ENCODE peak calls at places on chromosomes 1 and 21, in seven cellular contexts. F is GM10248, M is AG09319, E is Calu3, Y is fibroblast of pulmonary artery, N is cardiac muscle cell, W is fibroblast of lung. P is an unnamed sample.

GRCh38 chr21:44854391-44854663 is 19.2 kb downstream of the PTTG1IP start:
- DNase-seq in F (no peak), M (no peak), E (no peak), Y (no peak), N (no peak), W (no peak), P (no peak)

GRCh38 chr21:29449306-29449940 is 150.7 kb downstream of the BACH1 start:
- DNase-seq in F (no peak), M (no peak), E (no peak), Y (peak), N (no peak), W (no peak), P (no peak)

GRCh38 chr1:70467531-70467930 is 56.5 kb downstream of the CTH start:
- DNase-seq in F (no peak), M (no peak), E (no peak), Y (no peak), N (no peak), W (no peak), P (no peak)

GRCh38 chr1:161162806-161163205 is 3.4 kb upstream of the PPOX start:
- DNase-seq in F (no peak), M (no peak), E (no peak), Y (no peak), N (no peak), W (no peak), P (no peak)

GRCh38 chr1:199122532-199123311 is 483.9 kb downstream of the PTPRC start:
- DNase-seq in F (no peak), M (no peak), E (peak), Y (peak), N (no peak), W (peak), P (no peak)

GRCh38 chr1:6461538-6462411 is 4.2 kb downstream of the TNFRSF25 start:
- DNase-seq in F (no peak), M (no peak), E (no peak), Y (no peak), N (no peak), W (no peak), P (no peak)

GRCh38 chr1:61387829-61388228 is 305.5 kb downstream of the NFIA start:
- DNase-seq in F (no peak), M (no peak), E (no peak), Y (no peak), N (no peak), W (no peak), P (no peak)

GRCh38 chr1:161779393-161779792 is 13.3 kb downstream of the ATF6 start:
- DNase-seq in F (no peak), M (no peak), E (no peak), Y (no peak), N (no peak), W (peak), P (no peak)

GRCh38 chr1:157137773-157138219 is 399 bp downstream of the ETV3 start:
- DNase-seq in F (no peak), M (no peak), E (no peak), Y (no peak), N (no peak), W (no peak), P (no peak)

GRCh38 chr1:180785306-180785705 is 127.4 kb upstream of the KIAA1614 start:
- DNase-seq in F (no peak), M (no peak), E (no peak), Y (no peak), N (no peak), W (no peak), P (no peak)

GRCh38 chr1:164858233-164858632 is 299.2 kb downstream of the PBX1 start:
- DNase-seq in F (no peak), M (no peak), E (no peak), Y (peak), N (peak), W (peak), P (no peak)

GRCh38 chr1:236159704-236160539 is 17.6 kb downstream of the GPR137B start:
- DNase-seq in F (peak), M (no peak), E (no peak), Y (no peak), N (no peak), W (no peak), P (no peak)

GRCh38 chr1:155063550-155064108 is at the start of gene EFNA4:
- DNase-seq in F (peak), M (no peak), E (peak), Y (peak), N (peak), W (peak), P (no peak)

GRCh38 chr1:145690587-145691558 is 16.3 kb downstream of the PDZK1 start:
- DNase-seq in F (peak), M (peak), E (peak), Y (peak), N (no peak), W (peak), P (no peak)

GRCh38 chr1:27135920-27136551 is 18.9 kb downstream of the SLC9A1 start:
- DNase-seq in F (no peak), M (no peak), E (no peak), Y (no peak), N (no peak), W (no peak), P (no peak)

GRCh38 chr1:226985239-226985838 is 45.2 kb downstream of the COQ8A start:
- DNase-seq in F (no peak), M (no peak), E (no peak), Y (no peak), N (no peak), W (no peak), P (no peak)

GRCh38 chr1:69175078-69175477 is 392.6 kb upstream of the LRRC7 start:
- DNase-seq in F (no peak), M (no peak), E (no peak), Y (no peak), N (no peak), W (no peak), P (no peak)

GRCh38 chr21:35006771-35007170 is 42.3 kb downstream of the RUNX1 start:
- DNase-seq in F (no peak), M (no peak), E (no peak), Y (no peak), N (no peak), W (no peak), P (no peak)

GRCh38 chr21:27047331-27048314 is 80.7 kb upstream of the ADAMTS5 start:
- DNase-seq in F (no peak), M (peak), E (no peak), Y (peak), N (no peak), W (peak), P (no peak)

GRCh38 chr1:36486436-36487335 is 4.0 kb upstream of the CSF3R start:
- DNase-seq in F (no peak), M (no peak), E (peak), Y (peak), N (no peak), W (no peak), P (no peak)

GRCh38 chr1:226027861-226028260 is 28.7 kb upstream of the SDE2 start:
- DNase-seq in F (no peak), M (no peak), E (no peak), Y (no peak), N (no peak), W (no peak), P (no peak)

GRCh38 chr1:6624712-6625578 is at the start of gene THAP3:
- DNase-seq in F (peak), M (no peak), E (peak), Y (peak), N (peak), W (peak), P (peak)

GRCh38 chr1:53949651-53950050 is 3.5 kb downstream of the LRRC42 start:
- DNase-seq in F (no peak), M (no peak), E (no peak), Y (no peak), N (peak), W (no peak), P (no peak)

GRCh38 chr1:47449702-47450552 is 12.1 kb downstream of the FOXD2 start:
- DNase-seq in F (no peak), M (no peak), E (peak), Y (no peak), N (peak), W (no peak), P (no peak)

GRCh38 chr21:22319435-22319834 is 1321.2 kb downstream of the NCAM2 start:
- DNase-seq in F (no peak), M (no peak), E (no peak), Y (no peak), N (no peak), W (no peak), P (no peak)

GRCh38 chr1:11781298-11781697 is 19.3 kb downstream of the C1orf167 start:
- DNase-seq in F (no peak), M (no peak), E (no peak), Y (no peak), N (no peak), W (peak), P (no peak)

GRCh38 chr1:47776554-47777156 is 220.5 kb downstream of the TRABD2B start:
- DNase-seq in F (no peak), M (no peak), E (no peak), Y (no peak), N (no peak), W (no peak), P (no peak)

GRCh38 chr1:210132582-210132981 is 100.0 kb upstream of the SERTAD4 start:
- DNase-seq in F (no peak), M (no peak), E (peak), Y (peak), N (peak), W (peak), P (no peak)

GRCh38 chr21:46570631-46571030 is 34.3 kb downstream of the S100B start:
- DNase-seq in F (no peak), M (no peak), E (no peak), Y (no peak), N (no peak), W (no peak), P (no peak)

GRCh38 chr1:204450461-204451257 is 39.0 kb upstream of the PPP1R15B start:
- DNase-seq in F (no peak), M (no peak), E (peak), Y (no peak), N (peak), W (no peak), P (no peak)

GRCh38 chr1:31214316-31215082 is 25.2 kb downstream of the NKAIN1 start:
- DNase-seq in F (no peak), M (no peak), E (no peak), Y (no peak), N (peak), W (no peak), P (no peak)
- TF ChIP-seq CTCF in F (no peak), M (no peak), E (no peak), Y (peak), N (no peak), W (no peak), P (no peak)

GRCh38 chr1:218524986-218525385 is 179.8 kb downstream of the TGFB2 start:
- DNase-seq in F (no peak), M (no peak), E (no peak), Y (no peak), N (no peak), W (no peak), P (no peak)

GRCh38 chr1:218525451-218526197 is 180.5 kb downstream of the TGFB2 start:
- DNase-seq in F (no peak), M (no peak), E (no peak), Y (no peak), N (no peak), W (no peak), P (no peak)

GRCh38 chr1:218524526-218524925 is 179.4 kb downstream of the TGFB2 start:
- DNase-seq in F (no peak), M (no peak), E (no peak), Y (no peak), N (no peak), W (peak), P (no peak)

GRCh38 chr1:218518341-218518740 is 173.2 kb downstream of the TGFB2 start:
- DNase-seq in F (no peak), M (no peak), E (no peak), Y (no peak), N (no peak), W (no peak), P (no peak)

GRCh38 chr1:218521414-218522169 is 176.5 kb downstream of the TGFB2 start:
- DNase-seq in F (peak), M (no peak), E (peak), Y (no peak), N (no peak), W (no peak), P (no peak)
- TF ChIP-seq CTCF in F (peak), M (peak), E (peak), Y (peak), N (peak), W (peak), P (peak)

GRCh38 chr1:63915121-63915520 is 141.3 kb downstream of the ROR1 start:
- DNase-seq in F (peak), M (no peak), E (no peak), Y (peak), N (no peak), W (peak), P (no peak)
- TF ChIP-seq CTCF in F (peak), M (peak), E (no peak), Y (peak), N (peak), W (peak), P (peak)

GRCh38 chr1:173459885-173460284 is 17.2 kb upstream of the PRDX6 start:
- DNase-seq in F (no peak), M (no peak), E (no peak), Y (no peak), N (no peak), W (no peak), P (no peak)

GRCh38 chr1:173453982-173454381 is 23.2 kb upstream of the PRDX6 start:
- DNase-seq in F (no peak), M (no peak), E (no peak), Y (peak), N (no peak), W (peak), P (no peak)

GRCh38 chr1:173451981-173452380 is 25.2 kb upstream of the PRDX6 start:
- DNase-seq in F (no peak), M (no peak), E (no peak), Y (peak), N (no peak), W (peak), P (no peak)

GRCh38 chr1:173454966-173455524 is 22.1 kb upstream of the PRDX6 start:
- DNase-seq in F (no peak), M (no peak), E (no peak), Y (no peak), N (no peak), W (no peak), P (no peak)
- TF ChIP-seq CTCF in F (no peak), M (no peak), E (no peak), Y (no peak), N (no peak), W (no peak), P (no peak)

DNA sequence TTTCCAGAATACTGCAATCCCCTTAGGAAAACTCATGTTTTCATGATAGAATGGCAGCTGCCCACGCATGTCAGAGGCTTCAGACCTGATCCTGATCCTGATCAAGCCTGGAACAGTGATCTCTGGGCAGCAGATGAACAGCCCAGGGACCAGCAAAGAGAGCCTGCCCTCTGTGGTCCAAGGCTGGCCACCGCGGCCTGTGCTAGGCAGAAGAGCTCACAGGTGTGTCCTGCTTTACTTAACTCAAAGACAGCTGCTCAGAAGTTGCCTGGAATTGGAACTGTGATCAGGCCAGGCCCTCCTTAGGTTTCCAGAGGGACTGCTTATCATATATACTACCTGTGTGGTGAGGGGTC is 21.2 kb upstream of the BCAR3 start:
- DNase-seq in F (no peak), M (no peak), E (peak), Y (no peak), N (no peak), W (no peak), P (no peak)
- TF ChIP-seq CTCF in F (peak), M (peak), E (no peak), Y (peak), N (no peak), W (peak), P (no peak)

DNA sequence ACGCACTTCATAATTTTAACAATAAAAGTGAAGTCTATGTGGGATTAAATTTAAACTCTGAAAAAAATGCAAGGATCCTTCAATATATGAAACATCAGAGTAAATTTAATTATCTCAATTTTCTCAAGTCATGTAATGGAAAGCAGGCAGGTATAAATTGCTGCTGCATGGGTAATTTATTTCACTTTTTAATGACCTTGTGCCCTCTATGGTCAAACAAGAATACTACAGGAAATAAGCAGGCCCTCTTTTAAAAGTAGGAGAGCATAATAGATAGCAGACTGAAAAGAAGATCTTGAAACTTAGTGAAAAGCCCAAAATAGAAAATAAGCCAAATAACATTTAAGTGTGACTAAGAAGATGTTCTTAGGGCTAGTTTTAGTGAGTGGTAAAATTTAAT is 22.9 kb downstream of the BCAS2 start:
- DNase-seq in F (peak), M (no peak), E (no peak), Y (peak), N (peak), W (no peak), P (no peak)
- TF ChIP-seq CTCF in F (peak), M (peak), E (no peak), Y (peak), N (peak), W (no peak), P (peak)

DNA sequence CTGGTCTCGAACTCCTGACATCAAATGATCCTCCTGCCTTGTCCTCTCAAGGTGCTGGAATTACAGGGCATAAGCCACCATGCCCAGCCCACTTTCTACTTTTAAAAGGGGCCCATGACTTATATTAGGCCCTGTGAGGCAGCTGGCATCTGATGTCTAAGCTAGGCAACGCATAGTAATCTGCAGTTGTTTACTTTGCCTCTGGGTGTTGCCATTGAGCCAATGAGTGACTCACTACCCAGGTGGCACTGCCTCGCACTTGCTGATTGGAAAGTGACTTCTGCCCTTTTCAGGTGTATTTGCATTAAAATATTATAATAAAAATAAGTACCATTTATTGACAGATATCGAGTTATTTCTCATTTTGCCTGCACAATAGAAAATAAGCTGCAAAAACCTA is 84.9 kb downstream of the KIF14 start:
- DNase-seq in F (peak), M (no peak), E (peak), Y (peak), N (no peak), W (peak), P (peak)
- TF ChIP-seq CTCF in F (peak), M (no peak), E (peak), Y (no peak), N (no peak), W (no peak), P (no peak)

P was measured in Panc1.